ENCODE peak calls at places on chromosomes 3 and 15, in seven cellular contexts. One of them, this sample, is unnamed.

GRCh38 chr15:96160269-96160668 is 170.2 kb upstream of the NR2F2 start:
- DNase-seq in neural progenitor cell: no peak
- DNase-seq in A549: no peak
- DNase-seq in lung: peak; percentile 37
- DNase-seq in esophagus squamous epithelium: no peak
- DNase-seq in cardiac fibroblast: peak; percentile 68
- DNase-seq in gastrocnemius medialis: no peak
- DNase-seq in this sample: peak; percentile 23

GRCh38 chr15:80999623-81000036 is 1.1 kb upstream of the TLNRD1 start:
- DNase-seq in neural progenitor cell: no peak
- DNase-seq in A549: no peak
- DNase-seq in lung: no peak
- DNase-seq in esophagus squamous epithelium: no peak
- DNase-seq in cardiac fibroblast: no peak
- DNase-seq in gastrocnemius medialis: no peak
- DNase-seq in this sample: peak; percentile 86

GRCh38 chr3:42288385-42288784 is 22.4 kb upstream of the CCK start:
- DNase-seq in neural progenitor cell: no peak
- DNase-seq in A549: no peak
- DNase-seq in lung: no peak
- DNase-seq in esophagus squamous epithelium: no peak
- DNase-seq in cardiac fibroblast: no peak
- DNase-seq in gastrocnemius medialis: no peak
- DNase-seq in this sample: peak; percentile 29

GRCh38 chr3:124761250-124761796 is 31.1 kb downstream of the UMPS start:
- DNase-seq in neural progenitor cell: peak; percentile 83
- DNase-seq in A549: peak; percentile 91
- DNase-seq in lung: peak; percentile 86
- DNase-seq in esophagus squamous epithelium: no peak
- DNase-seq in cardiac fibroblast: peak; percentile 96
- DNase-seq in gastrocnemius medialis: peak; percentile 57
- DNase-seq in this sample: peak; percentile 89

GRCh38 chr15:37014137-37014536 is 86.2 kb downstream of the MEIS2 start:
- DNase-seq in neural progenitor cell: no peak
- DNase-seq in A549: no peak
- DNase-seq in lung: no peak
- DNase-seq in esophagus squamous epithelium: no peak
- DNase-seq in cardiac fibroblast: peak; percentile 70
- DNase-seq in gastrocnemius medialis: no peak
- DNase-seq in this sample: no peak

GRCh38 chr3:127112796-127113570 is 79.9 kb upstream of the PRR23E start:
- DNase-seq in neural progenitor cell: no peak
- DNase-seq in A549: no peak
- DNase-seq in lung: no peak
- DNase-seq in esophagus squamous epithelium: no peak
- DNase-seq in cardiac fibroblast: no peak
- DNase-seq in gastrocnemius medialis: no peak
- DNase-seq in this sample: no peak

GRCh38 chr3:186955898-186956696 is 25.8 kb downstream of the ST6GAL1 start:
- DNase-seq in neural progenitor cell: no peak
- DNase-seq in A549: no peak
- DNase-seq in lung: no peak
- DNase-seq in esophagus squamous epithelium: no peak
- DNase-seq in cardiac fibroblast: no peak
- DNase-seq in gastrocnemius medialis: no peak
- DNase-seq in this sample: no peak

GRCh38 chr3:140091143-140091542 is 156.2 kb downstream of the CLSTN2 start:
- DNase-seq in neural progenitor cell: no peak
- DNase-seq in A549: no peak
- DNase-seq in lung: no peak
- DNase-seq in esophagus squamous epithelium: no peak
- DNase-seq in cardiac fibroblast: no peak
- DNase-seq in gastrocnemius medialis: no peak
- DNase-seq in this sample: no peak

GRCh38 chr3:106829206-106829605 is 548.0 kb upstream of the CCDC54 start:
- DNase-seq in neural progenitor cell: peak; percentile 42
- DNase-seq in A549: no peak
- DNase-seq in lung: no peak
- DNase-seq in esophagus squamous epithelium: no peak
- DNase-seq in cardiac fibroblast: peak; percentile 40
- DNase-seq in gastrocnemius medialis: no peak
- DNase-seq in this sample: no peak

GRCh38 chr3:122942241-122942640 is 85.3 kb downstream of the SEMA5B start:
- DNase-seq in neural progenitor cell: no peak
- DNase-seq in A549: no peak
- DNase-seq in lung: no peak
- DNase-seq in esophagus squamous epithelium: no peak
- DNase-seq in cardiac fibroblast: no peak
- DNase-seq in gastrocnemius medialis: no peak
- DNase-seq in this sample: no peak

GRCh38 chr15:44029940-44030568 is 165.0 kb downstream of the FRMD5 start:
- DNase-seq in neural progenitor cell: no peak
- DNase-seq in A549: no peak
- DNase-seq in lung: no peak
- DNase-seq in esophagus squamous epithelium: no peak
- DNase-seq in cardiac fibroblast: peak; percentile 80
- DNase-seq in gastrocnemius medialis: no peak
- DNase-seq in this sample: no peak

GRCh38 chr3:8972614-8973013 is 9.3 kb upstream of the RAD18 start:
- DNase-seq in neural progenitor cell: no peak
- DNase-seq in A549: peak; percentile 40
- DNase-seq in lung: no peak
- DNase-seq in esophagus squamous epithelium: no peak
- DNase-seq in cardiac fibroblast: peak; percentile 44
- DNase-seq in gastrocnemius medialis: no peak
- DNase-seq in this sample: no peak

GRCh38 chr3:133394561-133395311 is 5.1 kb upstream of the BFSP2 start:
- DNase-seq in neural progenitor cell: no peak
- DNase-seq in A549: no peak
- DNase-seq in lung: no peak
- DNase-seq in esophagus squamous epithelium: no peak
- DNase-seq in cardiac fibroblast: peak; percentile 12
- DNase-seq in gastrocnemius medialis: no peak
- DNase-seq in this sample: no peak

GRCh38 chr3:158405507-158405906 is 165.5 kb upstream of the MLF1 start:
- DNase-seq in neural progenitor cell: peak; percentile 22
- DNase-seq in A549: no peak
- DNase-seq in lung: no peak
- DNase-seq in esophagus squamous epithelium: no peak
- DNase-seq in cardiac fibroblast: no peak
- DNase-seq in gastrocnemius medialis: no peak
- DNase-seq in this sample: no peak

GRCh38 chr3:45753095-45753494 is 43.2 kb downstream of the SLC6A20 start:
- DNase-seq in neural progenitor cell: no peak
- DNase-seq in A549: no peak
- DNase-seq in lung: no peak
- DNase-seq in esophagus squamous epithelium: no peak
- DNase-seq in cardiac fibroblast: no peak
- DNase-seq in gastrocnemius medialis: no peak
- DNase-seq in this sample: no peak

GRCh38 chr3:36734742-36735141 is 29.6 kb downstream of the DCLK3 start:
- DNase-seq in neural progenitor cell: no peak
- DNase-seq in A549: no peak
- DNase-seq in lung: no peak
- DNase-seq in esophagus squamous epithelium: no peak
- DNase-seq in cardiac fibroblast: no peak
- DNase-seq in gastrocnemius medialis: no peak
- DNase-seq in this sample: no peak

GRCh38 chr3:160196511-160197104 is 28.6 kb upstream of the C3orf80 start:
- DNase-seq in neural progenitor cell: peak; percentile 6
- DNase-seq in A549: no peak
- DNase-seq in lung: no peak
- DNase-seq in esophagus squamous epithelium: no peak
- DNase-seq in cardiac fibroblast: peak; percentile 84
- DNase-seq in gastrocnemius medialis: no peak
- DNase-seq in this sample: no peak

GRCh38 chr15:34708422-34708821 is 46.4 kb downstream of the GJD2 start:
- DNase-seq in neural progenitor cell: peak; percentile 74
- DNase-seq in A549: peak; percentile 46
- DNase-seq in lung: no peak
- DNase-seq in esophagus squamous epithelium: no peak
- DNase-seq in cardiac fibroblast: peak; percentile 66
- DNase-seq in gastrocnemius medialis: no peak
- DNase-seq in this sample: no peak

GRCh38 chr3:83559082-83559481 is 1399.7 kb upstream of the CADM2 start:
- DNase-seq in neural progenitor cell: no peak
- DNase-seq in A549: no peak
- DNase-seq in lung: no peak
- DNase-seq in esophagus squamous epithelium: no peak
- DNase-seq in cardiac fibroblast: no peak
- DNase-seq in gastrocnemius medialis: no peak
- DNase-seq in this sample: no peak

GRCh38 chr3:127676456-127676855 is 3.7 kb downstream of the ABTB1 start:
- DNase-seq in neural progenitor cell: no peak
- DNase-seq in A549: no peak
- DNase-seq in lung: no peak
- DNase-seq in esophagus squamous epithelium: no peak
- DNase-seq in cardiac fibroblast: no peak
- DNase-seq in gastrocnemius medialis: no peak
- DNase-seq in this sample: no peak

GRCh38 chr3:45261333-45262110 is 35.4 kb upstream of the TMEM158 start:
- DNase-seq in neural progenitor cell: no peak
- DNase-seq in A549: no peak
- DNase-seq in lung: no peak
- DNase-seq in esophagus squamous epithelium: no peak
- DNase-seq in cardiac fibroblast: no peak
- DNase-seq in gastrocnemius medialis: no peak
- DNase-seq in this sample: no peak

GRCh38 chr3:140170612-140171011 is 235.6 kb downstream of the CLSTN2 start:
- DNase-seq in neural progenitor cell: no peak
- DNase-seq in A549: no peak
- DNase-seq in lung: no peak
- DNase-seq in esophagus squamous epithelium: no peak
- DNase-seq in cardiac fibroblast: no peak
- DNase-seq in gastrocnemius medialis: no peak
- DNase-seq in this sample: no peak

GRCh38 chr3:4495294-4496110 is 2.4 kb downstream of the ITPR1 start:
- DNase-seq in neural progenitor cell: no peak
- DNase-seq in A549: no peak
- DNase-seq in lung: no peak
- DNase-seq in esophagus squamous epithelium: no peak
- DNase-seq in cardiac fibroblast: peak; percentile 46
- DNase-seq in gastrocnemius medialis: no peak
- DNase-seq in this sample: no peak

GRCh38 chr15:63392355-63393009 is 10.8 kb upstream of the CA12 start:
- DNase-seq in neural progenitor cell: no peak
- DNase-seq in A549: no peak
- DNase-seq in lung: no peak
- DNase-seq in esophagus squamous epithelium: no peak
- DNase-seq in cardiac fibroblast: no peak
- DNase-seq in gastrocnemius medialis: no peak
- DNase-seq in this sample: peak; percentile 46

GRCh38 chr3:48301814-48302194 is 31.7 kb downstream of the SPINK8 start:
- DNase-seq in neural progenitor cell: no peak
- DNase-seq in A549: peak; percentile 45
- DNase-seq in lung: peak; percentile 36
- DNase-seq in esophagus squamous epithelium: no peak
- DNase-seq in cardiac fibroblast: peak; percentile 58
- DNase-seq in gastrocnemius medialis: peak; percentile 16
- DNase-seq in this sample: peak; percentile 64

GRCh38 chr3:48301020-48301813 is 32.2 kb downstream of the SPINK8 start:
- DNase-seq in neural progenitor cell: peak; percentile 95
- DNase-seq in A549: peak; percentile 89
- DNase-seq in lung: peak; percentile 93
- DNase-seq in esophagus squamous epithelium: peak; percentile 54
- DNase-seq in cardiac fibroblast: peak; percentile 95
- DNase-seq in gastrocnemius medialis: peak; percentile 83
- DNase-seq in this sample: peak; percentile 94

GRCh38 chr3:48296699-48297098 is 36.8 kb downstream of the SPINK8 start:
- DNase-seq in neural progenitor cell: no peak
- DNase-seq in A549: no peak
- DNase-seq in lung: no peak
- DNase-seq in esophagus squamous epithelium: no peak
- DNase-seq in cardiac fibroblast: no peak
- DNase-seq in gastrocnemius medialis: no peak
- DNase-seq in this sample: no peak

GRCh38 chr3:48297111-48297810 is 36.2 kb downstream of the SPINK8 start:
- DNase-seq in neural progenitor cell: no peak
- DNase-seq in A549: no peak
- DNase-seq in lung: no peak
- DNase-seq in esophagus squamous epithelium: no peak
- DNase-seq in cardiac fibroblast: no peak
- DNase-seq in gastrocnemius medialis: no peak
- DNase-seq in this sample: no peak

GRCh38 chr3:48299746-48300361 is 33.6 kb downstream of the SPINK8 start:
- DNase-seq in neural progenitor cell: no peak
- DNase-seq in A549: no peak
- DNase-seq in lung: no peak
- DNase-seq in esophagus squamous epithelium: no peak
- DNase-seq in cardiac fibroblast: no peak
- DNase-seq in gastrocnemius medialis: no peak
- DNase-seq in this sample: no peak
- H3K4me3 ChIP-seq in neural progenitor cell: peak overlapping the region; percentile 72
- H3K4me3 ChIP-seq in A549: peak overlapping the region; percentile 82
- H3K4me3 ChIP-seq in lung: no peak overlapping the region
- H3K4me3 ChIP-seq in esophagus squamous epithelium: peak overlapping the region; percentile 94
- H3K4me3 ChIP-seq in cardiac fibroblast: peak overlapping the region; percentile 72
- H3K4me3 ChIP-seq in gastrocnemius medialis: peak overlapping the region; percentile 95
- H3K4me3 ChIP-seq in this sample: no peak overlapping the region

GRCh38 chr3:169660709-169661566 is 2.6 kb downstream of the MECOM start:
- DNase-seq in neural progenitor cell: peak; percentile 67
- DNase-seq in A549: no peak
- DNase-seq in lung: no peak
- DNase-seq in esophagus squamous epithelium: no peak
- DNase-seq in cardiac fibroblast: peak; percentile 73
- DNase-seq in gastrocnemius medialis: no peak
- DNase-seq in this sample: no peak
- H3K4me3 ChIP-seq in neural progenitor cell: peak overlapping the region; percentile 86
- H3K4me3 ChIP-seq in A549: peak overlapping the region; percentile 66
- H3K4me3 ChIP-seq in lung: peak overlapping the region; percentile 64
- H3K4me3 ChIP-seq in esophagus squamous epithelium: peak overlapping the region; percentile 91
- H3K4me3 ChIP-seq in cardiac fibroblast: peak overlapping the region; percentile 65
- H3K4me3 ChIP-seq in gastrocnemius medialis: peak overlapping the region; percentile 65
- H3K4me3 ChIP-seq in this sample: peak overlapping the region; percentile 58

DNA sequence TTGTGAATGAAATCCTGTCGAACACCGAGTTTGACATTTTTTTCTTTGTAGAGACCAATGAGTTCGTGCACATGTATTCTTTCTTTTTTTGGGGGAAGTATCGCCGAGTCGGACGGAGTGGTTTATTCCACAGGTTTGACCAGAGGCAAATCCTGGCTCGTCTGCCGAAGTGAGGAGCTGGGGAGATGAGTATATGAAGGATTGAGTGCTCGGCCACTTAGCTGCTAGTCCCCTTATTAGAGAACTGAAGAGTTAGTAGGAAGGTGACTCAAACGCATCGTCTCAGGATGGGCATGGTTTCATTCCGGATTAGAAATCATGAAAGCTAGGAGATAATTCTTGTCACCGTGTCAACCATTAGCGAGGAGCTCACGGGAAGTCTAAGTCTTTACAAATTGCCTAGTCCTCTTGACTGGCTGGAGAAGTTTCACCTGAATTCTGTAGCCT is 154.7 kb upstream of the GOLIM4 start:
- DNase-seq in neural progenitor cell: peak; percentile 29
- DNase-seq in A549: no peak
- DNase-seq in lung: no peak
- DNase-seq in esophagus squamous epithelium: no peak
- DNase-seq in cardiac fibroblast: peak; percentile 1
- DNase-seq in gastrocnemius medialis: no peak
- DNase-seq in this sample: no peak
- H3K4me3 ChIP-seq in neural progenitor cell: peak overlapping the region; percentile 86
- H3K4me3 ChIP-seq in A549: peak overlapping the region; percentile 50
- H3K4me3 ChIP-seq in lung: no peak overlapping the region
- H3K4me3 ChIP-seq in esophagus squamous epithelium: peak overlapping the region; percentile 71
- H3K4me3 ChIP-seq in cardiac fibroblast: peak overlapping the region; percentile 56
- H3K4me3 ChIP-seq in gastrocnemius medialis: peak overlapping the region; percentile 77
- H3K4me3 ChIP-seq in this sample: peak overlapping the region; percentile 52

GRCh38 chr15:94970831-94971230 is 739.5 kb downstream of the MCTP2 start:
- DNase-seq in neural progenitor cell: no peak
- DNase-seq in A549: no peak
- DNase-seq in lung: no peak
- DNase-seq in esophagus squamous epithelium: no peak
- DNase-seq in cardiac fibroblast: no peak
- DNase-seq in gastrocnemius medialis: no peak
- DNase-seq in this sample: no peak
- H3K4me3 ChIP-seq in neural progenitor cell: no peak overlapping the region
- H3K4me3 ChIP-seq in A549: no peak overlapping the region
- H3K4me3 ChIP-seq in lung: no peak overlapping the region
- H3K4me3 ChIP-seq in esophagus squamous epithelium: no peak overlapping the region
- H3K4me3 ChIP-seq in cardiac fibroblast: no peak overlapping the region
- H3K4me3 ChIP-seq in gastrocnemius medialis: no peak overlapping the region
- H3K4me3 ChIP-seq in this sample: no peak overlapping the region